ENCODE peak calls at places on chromosomes 7 and 10, in nine cellular contexts. I is DND-41, B is right lobe of liver, A is RWPE2, Y is MM.1S, H is Peyer's patch, E is Karpas-422, X is cardiac muscle cell, L is left ventricle myocardium inferior. J is an unnamed sample. For H3K4me1, the result is how much of the 10 kb centered on the place peaks cover.

GRCh38 chr7:106793015-106793651 is 71.9 kb upstream of the PIK3CG start:
- DNase-seq in I (no peak), B (no peak), A (no peak), Y (peak), H (no peak), E (peak), X (peak), L (no peak), J (no peak)

GRCh38 chr10:48944171-48944570 is 4.5 kb upstream of the LRRC18 start:
- DNase-seq in I (no peak), B (no peak), A (peak), Y (no peak), H (peak), E (no peak), X (no peak), L (no peak), J (peak)

GRCh38 chr7:30928254-30928872 is 16.7 kb downstream of the AQP1 start:
- DNase-seq in I (peak), B (no peak), A (no peak), Y (no peak), H (no peak), E (no peak), X (no peak), L (no peak), J (no peak)

GRCh38 chr10:72250666-72251065 is 23.1 kb upstream of the DDIT4 start:
- DNase-seq in I (no peak), B (peak), A (no peak), Y (peak), H (peak), E (no peak), X (peak), L (peak), J (no peak)

GRCh38 chr7:27124979-27125689 is 5.4 kb downstream of the HOXA4 start:
- DNase-seq in I (no peak), B (no peak), A (no peak), Y (no peak), H (no peak), E (no peak), X (no peak), L (no peak), J (no peak)

GRCh38 chr10:62978417-62978955 is 154.6 kb upstream of the NRBF2 start:
- DNase-seq in I (no peak), B (no peak), A (no peak), Y (no peak), H (no peak), E (no peak), X (peak), L (no peak), J (no peak)

GRCh38 chr10:4068255-4069028 is 283.4 kb upstream of the KLF6 start:
- DNase-seq in I (no peak), B (no peak), A (no peak), Y (no peak), H (no peak), E (no peak), X (no peak), L (no peak), J (no peak)

GRCh38 chr7:129522088-129522970 is 20.0 kb downstream of the SMKR1 start:
- DNase-seq in I (no peak), B (no peak), A (no peak), Y (no peak), H (no peak), E (no peak), X (peak), L (no peak), J (no peak)

GRCh38 chr10:60367014-60367413 is 22.7 kb downstream of the ANK3 start:
- DNase-seq in I (no peak), B (no peak), A (no peak), Y (no peak), H (no peak), E (no peak), X (no peak), L (no peak), J (no peak)

GRCh38 chr10:125159932-125160855 is at the start of gene CTBP2:
- DNase-seq in I (peak), B (peak), A (no peak), Y (no peak), H (peak), E (no peak), X (peak), L (peak), J (peak)

GRCh38 chr10:100998183-100998990 is 1.2 kb upstream of the LZTS2 start:
- DNase-seq in I (peak), B (peak), A (no peak), Y (peak), H (peak), E (peak), X (peak), L (peak), J (peak)

GRCh38 chr7:135757719-135758411 is 9.3 kb upstream of the FAM180A start:
- DNase-seq in I (no peak), B (no peak), A (no peak), Y (no peak), H (no peak), E (no peak), X (peak), L (peak), J (no peak)

GRCh38 chr10:35089641-35090161 is 440 bp downstream of the CUL2 start:
- DNase-seq in I (peak), B (no peak), A (no peak), Y (peak), H (no peak), E (peak), X (peak), L (no peak), J (no peak)

GRCh38 chr10:31952066-31952465 is 23.4 kb upstream of the ARHGAP12 start:
- DNase-seq in I (no peak), B (no peak), A (no peak), Y (no peak), H (no peak), E (no peak), X (no peak), L (no peak), J (no peak)

GRCh38 chr7:23531794-23532489 is at the start of gene TRA2A:
- DNase-seq in I (peak), B (peak), A (peak), Y (peak), H (peak), E (peak), X (peak), L (peak), J (peak)

GRCh38 chr7:84085147-84085546 is 109.4 kb downstream of the SEMA3A start:
- DNase-seq in I (no peak), B (no peak), A (no peak), Y (no peak), H (no peak), E (no peak), X (peak), L (no peak), J (no peak)

DNA sequence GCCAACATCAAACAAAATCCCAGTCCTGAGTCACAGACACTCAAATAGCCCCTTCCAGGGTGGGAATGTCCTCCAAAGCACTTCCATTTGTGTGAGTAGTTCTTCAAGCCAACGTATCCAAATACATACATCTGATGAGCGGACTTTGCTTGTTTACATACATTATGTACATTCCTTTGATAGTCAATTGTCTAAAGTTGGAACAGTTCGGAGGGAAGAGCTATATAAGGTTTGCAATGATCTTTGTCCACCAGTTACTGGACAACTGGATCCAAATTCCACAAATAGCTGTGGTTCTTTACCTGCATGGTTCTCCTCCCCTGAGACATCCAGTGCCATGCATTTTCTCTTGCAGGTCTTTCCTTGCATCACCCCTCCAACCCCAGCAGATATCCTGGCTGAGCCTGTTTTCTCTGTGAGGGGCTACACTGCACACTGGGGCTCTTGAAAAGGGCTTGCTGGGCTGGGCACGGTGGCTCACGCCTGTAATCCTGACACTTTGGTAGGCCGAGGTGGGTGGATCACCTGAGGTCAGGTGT is 4.7 kb upstream of the MGMT start:
- DNase-seq in I (no peak), B (no peak), A (no peak), Y (no peak), H (no peak), E (no peak), X (no peak), L (no peak), J (no peak)
- H3K4me3 ChIP-seq in I (no peak), B (no peak), A (no peak), Y (no peak), H (no peak), E (no peak), X (no peak), L (no peak), J (no peak)

DNA sequence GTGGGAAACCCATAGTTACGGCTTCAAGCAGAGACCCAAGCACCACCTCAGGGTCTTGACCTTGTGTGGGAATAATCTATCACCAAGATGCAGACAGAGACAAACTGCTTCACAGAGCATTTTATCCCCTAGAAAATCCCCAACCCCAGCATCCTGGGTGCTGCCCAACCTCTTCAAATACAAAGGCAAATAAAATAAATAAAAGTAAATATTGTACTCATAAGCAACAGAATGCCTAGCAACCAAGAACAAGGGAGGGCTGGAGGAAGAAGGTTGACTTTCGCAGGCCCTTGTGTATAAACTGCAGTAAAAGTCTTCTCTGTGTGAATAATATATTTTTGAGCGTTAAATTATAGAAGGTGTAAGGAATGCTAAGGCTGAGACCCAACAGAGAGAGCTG is 219.5 kb downstream of the WDR11 start:
- DNase-seq in I (no peak), B (no peak), A (no peak), Y (no peak), H (no peak), E (no peak), X (no peak), L (no peak), J (no peak)
- H3K27ac ChIP-seq in I (no peak), B (no peak), A (no peak), Y (no peak), H (peak), E (no peak), X (no peak), L (no peak), J (no peak)

GRCh38 chr7:69892790-69893189 is 294.5 kb downstream of the AUTS2 start:
- DNase-seq in I (no peak), B (no peak), A (no peak), Y (no peak), H (no peak), E (no peak), X (no peak), L (no peak), J (no peak)

GRCh38 chr7:69898189-69898588 is 299.9 kb downstream of the AUTS2 start:
- DNase-seq in I (peak), B (no peak), A (no peak), Y (no peak), H (no peak), E (no peak), X (no peak), L (no peak), J (no peak)

GRCh38 chr7:69893915-69894314 is 295.6 kb downstream of the AUTS2 start:
- DNase-seq in I (peak), B (no peak), A (no peak), Y (no peak), H (no peak), E (peak), X (peak), L (no peak), J (no peak)

GRCh38 chr7:69896100-69896499 is 297.8 kb downstream of the AUTS2 start:
- DNase-seq in I (peak), B (no peak), A (no peak), Y (no peak), H (no peak), E (no peak), X (no peak), L (no peak), J (no peak)
- H3K4me1 ChIP-seq in I (under half), B (under half), A (under half), Y (under half), H (under half), E (under half), X (under half), L (under half), J (under half)

GRCh38 chr7:876077-876971 is at the start of gene GET4:
- DNase-seq in I (peak), B (peak), A (peak), Y (peak), H (peak), E (peak), X (peak), L (peak), J (peak)
- H3K4me3 ChIP-seq in I (peak), B (peak), A (peak), Y (peak), H (peak), E (peak), X (peak), L (peak), J (peak)

DNA sequence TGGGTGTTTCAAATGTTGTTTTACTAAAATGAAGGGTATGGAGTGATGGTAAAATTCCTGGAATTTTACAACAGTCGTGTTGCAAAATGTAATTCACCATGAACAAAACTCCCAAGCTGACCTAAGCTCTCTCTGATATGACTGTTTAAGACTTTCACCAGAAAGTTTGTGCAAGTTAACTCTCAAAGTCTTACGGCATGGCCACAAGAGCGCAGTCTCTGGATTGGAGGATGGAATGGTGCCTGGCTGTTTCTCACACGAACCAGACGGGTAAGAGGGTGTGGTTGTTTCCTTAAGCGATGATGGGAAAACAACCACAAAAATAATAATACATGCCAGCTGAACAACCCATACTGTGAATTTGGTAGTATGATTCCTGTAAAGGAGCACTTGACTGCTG is 662.5 kb downstream of the KCNMA1 start:
- DNase-seq in I (no peak), B (no peak), A (no peak), Y (no peak), H (no peak), E (no peak), X (no peak), L (no peak), J (no peak)
- H3K27ac ChIP-seq in I (no peak), B (no peak), A (no peak), Y (no peak), H (no peak), E (no peak), X (no peak), L (no peak), J (no peak)

GRCh38 chr10:129108994-129109393 is 358.0 kb upstream of the MGMT start:
- DNase-seq in I (no peak), B (no peak), A (no peak), Y (no peak), H (no peak), E (no peak), X (no peak), L (no peak), J (no peak)

GRCh38 chr10:129110780-129111179 is 356.3 kb upstream of the MGMT start:
- DNase-seq in I (no peak), B (no peak), A (no peak), Y (no peak), H (no peak), E (no peak), X (no peak), L (no peak), J (no peak)

GRCh38 chr10:129106314-129106713 is 360.7 kb upstream of the MGMT start:
- DNase-seq in I (no peak), B (no peak), A (no peak), Y (no peak), H (no peak), E (no peak), X (no peak), L (no peak), J (no peak)

GRCh38 chr10:129107525-129107924 is 359.5 kb upstream of the MGMT start:
- DNase-seq in I (no peak), B (no peak), A (no peak), Y (no peak), H (no peak), E (no peak), X (no peak), L (no peak), J (no peak)

GRCh38 chr10:129108378-129108777 is 358.7 kb upstream of the MGMT start:
- DNase-seq in I (no peak), B (no peak), A (no peak), Y (no peak), H (no peak), E (no peak), X (peak), L (no peak), J (no peak)
- H3K4me1 ChIP-seq in I (under half), B (under half), A (under half), Y (under half), H (under half), E (under half), X (under half), L (under half), J (under half)

GRCh38 chr10:69090687-69091450 is 3.0 kb downstream of the SRGN start:
- DNase-seq in I (no peak), B (no peak), A (no peak), Y (no peak), H (no peak), E (no peak), X (no peak), L (no peak), J (no peak)

GRCh38 chr10:69088471-69088769 is 517 bp downstream of the SRGN start:
- DNase-seq in I (no peak), B (no peak), A (no peak), Y (peak), H (no peak), E (no peak), X (peak), L (no peak), J (no peak)

GRCh38 chr10:69088801-69089501 is 1.0 kb downstream of the SRGN start:
- DNase-seq in I (no peak), B (no peak), A (no peak), Y (peak), H (no peak), E (peak), X (peak), L (no peak), J (no peak)

GRCh38 chr10:69087600-69088470 is at the start of gene SRGN:
- DNase-seq in I (peak), B (peak), A (no peak), Y (peak), H (peak), E (peak), X (peak), L (peak), J (peak)

GRCh38 chr10:69089638-69090599 is 2.0 kb downstream of the SRGN start:
- DNase-seq in I (no peak), B (no peak), A (no peak), Y (peak), H (peak), E (no peak), X (peak), L (no peak), J (no peak)
- H3K4me3 ChIP-seq in I (no peak), B (peak), A (no peak), Y (peak), H (peak), E (no peak), X (no peak), L (peak), J (peak)

GRCh38 chr7:100823534-100823933 is 3.8 kb downstream of the EPHB4 start:
- DNase-seq in I (no peak), B (no peak), A (no peak), Y (no peak), H (no peak), E (no peak), X (no peak), L (no peak), J (no peak)
- H3K27ac ChIP-seq in I (no peak), B (no peak), A (no peak), Y (no peak), H (no peak), E (no peak), X (no peak), L (no peak), J (no peak)

GRCh38 chr10:14648936-14649335 is 125.8 kb downstream of the FAM107B start:
- DNase-seq in I (no peak), B (no peak), A (no peak), Y (no peak), H (no peak), E (no peak), X (no peak), L (no peak), J (no peak)
- H3K4me1 ChIP-seq in I (under half), B (under half), A (under half), Y (under half), H (under half), E (under half), X (under half), L (under half), J (under half)